ENCODE peak calls at places on chromosomes 3 and 15, in eight cellular contexts. L is mesenteric fat pad; O is AG09319; F is retina; J is stimulated activated CD4-positive, alpha-beta T cell treated with anti-CD3 and anti-CD28 coated beads, Interleukin-12 subunit alpha, Interleukin-12 subunit beta, amount 100 ng/mL, for 4 hours; S is stimulated activated effector memory CD8-positive, alpha-beta T cell treated with anti-CD3 and anti-CD28 coated beads, Interleukin-12 subunit alpha, Interleukin-12 subunit beta, amount 100 ng/mL, for 72 hours; H is glutamatergic neuron; U is activated CD8-positive, alpha-beta memory T cell treated with anti-CD3 and anti-CD28 coated beads for 48 hours. A is an unnamed sample.

GRCh38 chr3:47512416-47513124 is 942 bp downstream of the ELP6 start:
- DNase-seq in O (no peak), L (no peak), U (peak), H (peak), S (no peak), J (peak), F (peak), A (no peak)

GRCh38 chr3:59313365-59313764 is 263.5 kb upstream of the CFAP20DC start:
- DNase-seq in L (no peak), U (peak), O (no peak), S (peak), F (no peak), H (peak), J (peak), A (no peak)

GRCh38 chr3:146814601-146815315 is 209.6 kb upstream of the PLSCR5 start:
- DNase-seq in U (no peak), S (no peak), O (no peak), H (no peak), J (no peak), L (no peak), F (no peak), A (peak)

GRCh38 chr15:66832679-66833078 is 130.6 kb downstream of the SMAD6 start:
- DNase-seq in U (no peak), H (no peak), O (no peak), L (no peak), S (no peak), F (no peak), J (no peak), A (peak)

GRCh38 chr15:25886498-25887140 is 23.5 kb upstream of the ATP10A start:
- DNase-seq in H (no peak), L (no peak), S (no peak), U (no peak), F (no peak), O (no peak), J (no peak), A (no peak)

GRCh38 chr15:25579127-25579526 is 140.3 kb upstream of the UBE3A start:
- DNase-seq in U (no peak), J (no peak), L (no peak), S (no peak), H (no peak), O (no peak), F (no peak), A (no peak)

GRCh38 chr15:85890620-85890980 is 95.9 kb upstream of the KLHL25 start:
- DNase-seq in U (no peak), S (no peak), L (no peak), H (no peak), F (no peak), O (no peak), J (no peak), A (no peak)

GRCh38 chr3:140219923-140220452 is 285.0 kb downstream of the CLSTN2 start:
- DNase-seq in O (no peak), H (no peak), J (no peak), S (no peak), L (no peak), F (no peak), U (no peak), A (no peak)

GRCh38 chr3:33187368-33187634 is 31.3 kb downstream of the SUSD5 start:
- DNase-seq in F (no peak), L (no peak), S (no peak), U (no peak), O (no peak), J (no peak), H (no peak), A (no peak)

GRCh38 chr3:75224419-75224818 is 439.7 kb upstream of the FRG2C start:
- DNase-seq in H (no peak), J (no peak), L (no peak), U (no peak), F (no peak), S (no peak), O (no peak), A (no peak)

GRCh38 chr15:67125589-67126502 is 60.4 kb downstream of the SMAD3 start:
- DNase-seq in O (peak), L (no peak), S (no peak), F (no peak), H (no peak), U (no peak), J (no peak), A (peak)

GRCh38 chr3:47865192-47865591 is 62.3 kb downstream of the DHX30 start:
- DNase-seq in F (no peak), O (no peak), J (no peak), U (no peak), L (peak), S (no peak), H (no peak), A (no peak)

GRCh38 chr15:27744651-27745050 is 354.5 kb downstream of the OCA2 start:
- DNase-seq in F (no peak), U (no peak), S (no peak), L (no peak), J (no peak), O (no peak), H (no peak), A (no peak)

GRCh38 chr3:149340310-149340933 is 7.0 kb upstream of the TM4SF18 start:
- DNase-seq in O (no peak), L (no peak), H (no peak), U (no peak), S (no peak), F (no peak), J (no peak), A (no peak)

GRCh38 chr3:122800838-122801237 is 6.0 kb downstream of the SLC49A4 start:
- DNase-seq in F (no peak), J (no peak), U (no peak), O (no peak), L (no peak), H (no peak), S (no peak), A (no peak)

GRCh38 chr3:120820748-120821147 is 78.2 kb downstream of the GTF2E1 start:
- DNase-seq in J (no peak), L (no peak), O (no peak), F (no peak), S (no peak), H (no peak), U (no peak), A (no peak)

GRCh38 chr3:68249265-68249664 is 594.9 kb upstream of the SUCLG2 start:
- DNase-seq in S (no peak), H (no peak), F (no peak), O (no peak), L (no peak), U (no peak), J (no peak), A (no peak)

GRCh38 chr3:15976524-15976923 is 178.7 kb upstream of the ANKRD28 start:
- DNase-seq in F (no peak), U (no peak), H (no peak), J (no peak), O (no peak), L (no peak), S (no peak), A (no peak)

GRCh38 chr15:101439920-101440319 is 49.6 kb downstream of the PCSK6 start:
- DNase-seq in J (no peak), F (no peak), L (no peak), H (no peak), U (no peak), O (peak), S (no peak), A (peak)

GRCh38 chr3:29065211-29065785 is 215.6 kb upstream of the RBMS3 start:
- DNase-seq in O (peak), F (peak), U (no peak), S (no peak), H (no peak), J (no peak), L (no peak), A (peak)

GRCh38 chr3:148642214-148642613 is 55.5 kb upstream of the AGTR1 start:
- DNase-seq in F (no peak), U (no peak), L (no peak), S (no peak), H (no peak), O (no peak), J (no peak), A (no peak)

GRCh38 chr3:132242790-132243189 is 74.4 kb upstream of the ACP3 start:
- DNase-seq in O (no peak), U (no peak), L (no peak), S (no peak), H (no peak), J (no peak), F (no peak), A (no peak)

GRCh38 chr3:156448300-156448699 is 106.6 kb downstream of the SSR3 start:
- DNase-seq in L (no peak), H (peak), J (no peak), S (no peak), U (no peak), O (no peak), F (no peak), A (no peak)

GRCh38 chr3:193805448-193805847 is 212.4 kb downstream of the OPA1 start:
- DNase-seq in J (no peak), U (no peak), S (no peak), H (no peak), O (no peak), L (no peak), F (no peak), A (peak)

GRCh38 chr3:25284249-25284648 is 143.8 kb upstream of the RARB start:
- DNase-seq in F (no peak), L (no peak), H (no peak), U (no peak), O (no peak), J (no peak), S (no peak), A (no peak)

GRCh38 chr3:139534992-139535879 is 4.3 kb downstream of the RBP1 start:
- DNase-seq in U (no peak), F (peak), O (peak), L (no peak), J (no peak), H (peak), S (no peak), A (no peak)

GRCh38 chr3:160444411-160444810 is 5.2 kb downstream of the TRIM59 start:
- DNase-seq in F (no peak), S (no peak), H (no peak), L (no peak), U (no peak), J (no peak), O (no peak), A (no peak)

GRCh38 chr15:34642252-34642651 is 58.8 kb upstream of the GOLGA8B start:
- DNase-seq in L (no peak), U (no peak), J (no peak), H (peak), O (no peak), F (peak), S (no peak), A (no peak)